ENCODE peak calls at places on chromosome X, in ten cellular contexts. B is right cardiac atrium, C is thyroid gland, D is transverse colon, Q is PC-3, X is fibroblast of lung, Y is caudate nucleus, A is mammary epithelial cell, U is adrenal gland, S is SJSA1. V is an unnamed sample.

GRCh38 chrX:37405954-37406353 is 56.8 kb downstream of the PRRG1 start:
- DNase-seq in Q (no peak), U (no peak), B (no peak), S (no peak), C (no peak), D (no peak), Y (no peak), X (peak), A (peak), V (no peak)

GRCh38 chrX:133749951-133750350 is 235.4 kb downstream of the GPC3 start:
- DNase-seq in Q (no peak), B (no peak), C (no peak), U (no peak), S (no peak), Y (no peak), D (no peak), X (no peak), A (no peak), V (no peak)

GRCh38 chrX:124346064-124346876 is at the start of gene SH2D1A:
- DNase-seq in Q (no peak), B (no peak), Y (no peak), D (no peak), X (no peak), S (no peak), U (no peak), C (no peak), A (no peak), V (no peak)

GRCh38 chrX:13120017-13120416 is 75.6 kb upstream of the FAM9C start:
- DNase-seq in Q (peak), D (peak), X (peak), Y (no peak), A (no peak), C (peak), U (no peak), S (peak), B (peak), V (no peak)

GRCh38 chrX:23993012-23993633 is 33.9 kb downstream of the KLHL15 start:
- DNase-seq in X (no peak), Q (no peak), U (no peak), D (no peak), Y (no peak), S (no peak), A (no peak), B (no peak), C (no peak), V (no peak)

GRCh38 chrX:2336181-2336580 is 164.6 kb downstream of the DHRSX start:
- DNase-seq in C (no peak), Q (no peak), S (no peak), D (no peak), U (no peak), A (no peak), X (no peak), B (no peak), Y (no peak), V (no peak)

GRCh38 chrX:31931225-31931624 is 859.4 kb upstream of the FTHL17 start:
- DNase-seq in Y (no peak), B (no peak), A (peak), S (no peak), X (peak), D (no peak), Q (no peak), C (no peak), U (no peak), V (no peak)

GRCh38 chrX:47232197-47232802 is 509 bp upstream of the USP11 start:
- DNase-seq in A (peak), B (no peak), U (no peak), Q (no peak), C (peak), X (no peak), Y (no peak), D (no peak), S (no peak), V (no peak)

GRCh38 chrX:127300511-127300910 is 481.0 kb downstream of the PRR32 start:
- DNase-seq in B (no peak), Q (no peak), C (no peak), Y (no peak), U (no peak), D (no peak), A (no peak), S (no peak), X (no peak), V (no peak)

GRCh38 chrX:102546818-102547493 is 30.4 kb upstream of the TMSB15A start:
- DNase-seq in Y (no peak), Q (no peak), A (no peak), X (peak), S (no peak), U (no peak), C (peak), B (no peak), D (no peak), V (no peak)

GRCh38 chrX:154482786-154483185 is 3.6 kb downstream of the UBL4A start:
- DNase-seq in D (no peak), S (no peak), U (peak), X (no peak), C (no peak), B (peak), Q (no peak), Y (no peak), A (no peak), V (no peak)

GRCh38 chrX:1749499-1749898 is 134.6 kb downstream of the ASMT start:
- DNase-seq in X (no peak), B (no peak), C (no peak), Y (no peak), U (no peak), A (no peak), S (no peak), Q (no peak), D (no peak), V (no peak)

GRCh38 chrX:103002576-103002975 is 61.4 kb downstream of the BEX1 start:
- DNase-seq in Y (no peak), C (no peak), S (no peak), U (no peak), Q (no peak), D (no peak), B (peak), X (no peak), A (no peak), V (no peak)

GRCh38 chrX:137565921-137566745 is at the start of gene ZIC3:
- DNase-seq in Q (peak), D (peak), A (no peak), X (peak), C (peak), S (peak), Y (peak), U (peak), B (peak), V (no peak)

GRCh38 chrX:2498781-2499302 is 1.9 kb downstream of the DHRSX start:
- DNase-seq in B (no peak), D (peak), U (no peak), X (peak), S (no peak), A (no peak), Y (no peak), C (peak), Q (no peak), V (no peak)

GRCh38 chrX:101377542-101377941 is 8.4 kb downstream of the BTK start:
- DNase-seq in C (no peak), Y (no peak), B (no peak), S (no peak), A (no peak), X (no peak), Q (no peak), U (no peak), D (no peak), V (no peak)

GRCh38 chrX:147912093-147912801 is 528 bp downstream of the FMR1 start:
- DNase-seq in A (peak), Q (peak), X (peak), U (peak), B (peak), Y (peak), S (peak), D (peak), C (peak), V (no peak)

GRCh38 chrX:45200741-45201234 is at the start of gene DIPK2B:
- DNase-seq in Q (no peak), D (no peak), Y (no peak), X (no peak), U (peak), S (no peak), A (no peak), C (peak), B (peak), V (no peak)

GRCh38 chrX:83008415-83008814 is 499.7 kb upstream of the POU3F4 start:
- DNase-seq in Y (no peak), U (no peak), D (no peak), X (peak), B (no peak), C (no peak), S (no peak), A (no peak), Q (peak), V (no peak)

GRCh38 chrX:24498181-24498580 is 33.1 kb downstream of the PDK3 start:
- DNase-seq in U (no peak), S (no peak), A (no peak), Y (no peak), D (peak), B (no peak), X (peak), C (no peak), Q (no peak), V (no peak)

GRCh38 chrX:46381630-46382029 is 163.6 kb downstream of the ZNF674 start:
- DNase-seq in X (no peak), B (no peak), D (peak), C (peak), U (no peak), S (no peak), Q (peak), A (peak), Y (no peak), V (no peak)

GRCh38 chrX:34653811-34654210 is 3.3 kb downstream of the TMEM47 start:
- DNase-seq in B (no peak), C (no peak), U (no peak), Q (no peak), S (no peak), X (peak), A (peak), D (no peak), Y (no peak), V (no peak)

GRCh38 chrX:74449937-74450330 is 28.6 kb downstream of the SLC16A2 start:
- DNase-seq in Y (no peak), D (no peak), B (no peak), Q (peak), C (no peak), U (no peak), S (no peak), A (peak), X (no peak), V (peak)

GRCh38 chrX:77595848-77596247 is 148.7 kb downstream of the FGF16 start:
- DNase-seq in S (no peak), Q (no peak), A (no peak), Y (no peak), B (no peak), X (peak), U (no peak), C (no peak), D (no peak), V (no peak)

GRCh38 chrX:117788339-117788738 is 328.3 kb downstream of the KLHL13 start:
- DNase-seq in B (no peak), U (no peak), Q (no peak), D (no peak), X (no peak), A (no peak), Y (no peak), C (no peak), S (no peak), V (no peak)

GRCh38 chrX:38985375-38985774 is 184.1 kb downstream of the MID1IP1 start:
- DNase-seq in D (no peak), X (peak), A (no peak), B (no peak), S (no peak), Y (no peak), U (no peak), C (no peak), Q (peak), V (no peak)

GRCh38 chrX:77444075-77444474 is 3.1 kb upstream of the FGF16 start:
- DNase-seq in X (no peak), A (no peak), C (no peak), Y (no peak), U (no peak), Q (no peak), S (no peak), B (no peak), D (no peak), V (no peak)

GRCh38 chrX:108261541-108262218 is 170.1 kb downstream of the ATG4A start:
- DNase-seq in Q (peak), D (no peak), U (no peak), B (no peak), S (no peak), Y (no peak), A (peak), C (no peak), X (peak), V (peak)

GRCh38 chrX:75648803-75649588 is 126.2 kb upstream of the ZDHHC15 start:
- DNase-seq in Y (no peak), Q (no peak), C (no peak), A (no peak), X (no peak), S (no peak), D (no peak), B (no peak), U (no peak), V (no peak)
- H3K27ac ChIP-seq in Y (no peak), Q (no peak), C (no peak), A (no peak), X (no peak), S (no peak), D (no peak), B (no peak), U (no peak), V (no peak)

DNA sequence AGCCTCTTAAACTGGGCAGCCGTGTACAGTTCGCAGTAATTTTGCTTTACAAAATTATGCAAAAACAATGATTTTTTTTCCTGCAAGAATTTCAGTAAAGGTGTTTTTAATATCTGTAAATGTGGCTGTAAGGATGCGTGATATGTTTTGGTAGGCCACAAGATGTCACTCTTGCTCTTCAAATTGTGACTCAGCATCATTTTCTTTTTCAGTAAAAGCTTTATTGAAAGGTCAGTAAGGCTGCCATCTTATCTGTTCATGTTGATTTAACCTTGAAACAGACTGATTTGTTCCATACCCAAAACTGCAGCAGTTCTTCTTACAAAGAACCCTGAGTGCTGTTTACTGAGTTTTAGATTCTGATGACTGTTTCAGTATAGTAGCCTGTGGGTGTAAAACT is 39.9 kb downstream of the TXLNG start:
- DNase-seq in U (no peak), S (peak), B (no peak), A (peak), C (no peak), D (no peak), Y (no peak), Q (peak), X (peak), V (no peak)
- H3K27ac ChIP-seq in U (peak), S (no peak), B (no peak), A (peak), C (no peak), D (peak), Y (no peak), Q (peak), X (no peak), V (peak)

DNA sequence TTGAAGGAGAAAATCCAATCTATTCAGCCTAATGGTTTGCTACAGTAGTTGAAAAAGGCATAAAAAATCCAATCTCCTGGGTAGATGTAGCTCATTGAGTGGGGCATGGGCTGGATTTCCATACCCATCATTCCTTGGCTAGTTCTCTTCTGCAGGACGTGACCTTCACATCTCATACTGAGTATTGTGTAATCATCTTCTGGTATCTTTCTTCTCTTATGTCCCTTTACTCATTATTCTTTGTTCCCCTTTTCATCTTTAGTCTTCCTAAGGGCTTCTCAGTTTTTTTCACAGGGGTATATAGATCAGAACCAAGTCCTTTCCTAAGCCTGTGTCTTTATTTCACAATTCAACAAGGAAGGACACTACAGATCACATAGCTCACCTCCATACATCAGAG is 727.6 kb upstream of the MAGEB2 start:
- DNase-seq in X (no peak), Y (no peak), C (no peak), U (no peak), S (no peak), D (no peak), Q (no peak), A (no peak), B (no peak), V (no peak)
- H3K27ac ChIP-seq in X (no peak), Y (no peak), C (no peak), U (no peak), S (no peak), D (no peak), Q (peak), A (no peak), B (no peak), V (no peak)

DNA sequence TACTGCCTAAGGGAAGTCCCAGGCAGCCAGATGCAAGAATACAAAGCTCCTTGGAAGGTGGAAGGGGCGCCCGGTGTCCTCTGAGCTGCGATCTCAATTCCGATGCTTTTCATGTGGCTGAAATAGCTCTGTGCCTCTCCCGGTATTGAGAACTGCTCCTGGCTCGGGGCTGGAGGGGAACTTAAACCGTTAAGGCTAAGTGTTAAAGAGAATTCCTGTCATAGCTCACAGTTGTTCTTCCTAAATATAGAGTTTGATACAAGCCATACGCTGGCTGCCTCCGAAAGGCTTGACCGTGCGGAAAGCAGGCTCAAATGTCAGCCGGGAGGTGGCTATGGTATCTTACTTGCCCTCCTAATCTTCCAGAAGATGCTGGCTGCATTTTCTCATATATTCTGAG is at the start of gene SMPX:
- DNase-seq in C (no peak), D (no peak), U (no peak), Q (no peak), Y (no peak), A (no peak), B (peak), X (no peak), S (no peak), V (no peak)
- H3K27ac ChIP-seq in C (no peak), D (peak), U (no peak), Q (no peak), Y (no peak), A (no peak), B (peak), X (no peak), S (no peak), V (peak)

GRCh38 chrX:130770615-130771014 is 132.4 kb downstream of the ENOX2 start:
- DNase-seq in Q (peak), A (peak), D (no peak), X (peak), Y (no peak), U (no peak), C (no peak), S (peak), B (no peak), V (peak)
- H3K27ac ChIP-seq in Q (peak), A (peak), D (no peak), X (peak), Y (no peak), U (no peak), C (no peak), S (no peak), B (no peak), V (peak)

DNA sequence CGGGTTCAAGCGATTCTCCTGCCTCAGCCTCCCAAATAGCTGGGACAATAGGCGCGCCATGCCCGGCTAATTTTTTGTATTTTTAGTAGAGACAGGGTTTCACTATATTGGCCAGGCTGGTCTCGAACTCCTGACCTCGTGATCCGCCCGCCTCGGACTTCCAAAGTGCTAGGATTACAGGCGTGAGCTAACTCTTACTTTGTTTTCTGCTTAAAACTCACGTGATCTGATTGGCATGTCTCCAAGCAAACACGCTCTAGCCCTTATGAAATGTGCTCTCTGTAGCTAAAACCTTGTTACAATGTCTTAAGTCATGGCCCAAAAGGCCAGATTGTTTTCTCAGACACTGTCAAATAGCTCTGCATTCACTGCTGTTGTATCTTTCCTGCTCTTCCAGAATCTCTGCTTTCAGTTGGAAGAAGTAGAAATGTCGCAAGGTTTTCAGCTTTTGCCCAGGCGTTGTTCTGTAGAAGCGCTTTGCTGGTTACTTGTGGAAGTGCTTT is 39.7 kb upstream of the OGT start:
- DNase-seq in C (peak), D (peak), A (no peak), B (no peak), Q (no peak), X (peak), S (peak), U (no peak), Y (no peak), V (no peak)
- H3K27ac ChIP-seq in C (no peak), D (peak), A (no peak), B (no peak), Q (no peak), X (no peak), S (no peak), U (no peak), Y (no peak), V (no peak)

GRCh38 chrX:6683353-6683752 is 148.4 kb upstream of the VCX3A start:
- DNase-seq in U (no peak), X (no peak), Q (no peak), C (no peak), S (no peak), B (no peak), A (no peak), D (no peak), Y (no peak), V (no peak)
- H3K27ac ChIP-seq in U (no peak), X (no peak), Q (no peak), C (no peak), S (no peak), B (no peak), A (no peak), D (no peak), Y (no peak), V (no peak)

GRCh38 chrX:40156472-40157227 is 58.9 kb upstream of the BCOR start:
- DNase-seq in X (no peak), B (peak), D (no peak), Q (no peak), C (no peak), U (no peak), A (no peak), S (no peak), Y (no peak), V (no peak)

GRCh38 chrX:40154229-40154852 is 56.6 kb upstream of the BCOR start:
- DNase-seq in X (peak), B (peak), D (no peak), S (no peak), C (peak), U (no peak), Y (no peak), A (no peak), Q (peak), V (no peak)

GRCh38 chrX:40153335-40154221 is 55.8 kb upstream of the BCOR start:
- DNase-seq in Y (peak), S (peak), D (peak), C (peak), A (no peak), B (peak), U (peak), Q (peak), X (peak), V (no peak)

GRCh38 chrX:40155617-40156471 is 58.1 kb upstream of the BCOR start:
- DNase-seq in C (no peak), U (no peak), D (no peak), X (no peak), B (peak), A (no peak), Q (no peak), S (no peak), Y (no peak), V (no peak)

GRCh38 chrX:40154853-40155616 is 57.3 kb upstream of the BCOR start:
- DNase-seq in U (peak), A (no peak), C (peak), Y (no peak), D (peak), X (peak), S (peak), B (peak), Q (peak), V (no peak)
- H3K27ac ChIP-seq in U (peak), A (no peak), C (peak), Y (peak), D (peak), X (no peak), S (no peak), B (peak), Q (no peak), V (no peak)

GRCh38 chrX:69996102-69996468 is 53.7 kb downstream of the AWAT2 start:
- DNase-seq in C (no peak), U (no peak), A (no peak), Q (no peak), B (no peak), D (no peak), Y (no peak), S (no peak), X (no peak), V (no peak)
- H3K27ac ChIP-seq in C (no peak), U (no peak), A (no peak), Q (no peak), B (no peak), D (no peak), Y (no peak), S (no peak), X (no peak), V (no peak)

GRCh38 chrX:130085551-130085986 is 24.7 kb downstream of the ELF4 start:
- DNase-seq in U (no peak), B (no peak), S (no peak), Q (no peak), D (no peak), A (no peak), C (peak), X (no peak), Y (no peak), V (no peak)
- H3K27ac ChIP-seq in U (peak), B (peak), S (no peak), Q (no peak), D (peak), A (no peak), C (peak), X (no peak), Y (no peak), V (no peak)

V was measured in epithelial cell of prostate.